ENCODE peak calls at places on chromosome 11, in ten cellular contexts. One of them, this sample, is unnamed.

GRCh38 chr11:131274233-131274632 is 96.2 kb upstream of the NTM start:
- DNase-seq in activated CD4-positive, alpha-beta T cell treated with anti-CD3 and anti-CD28 coated beads for 24 hours: no peak
- DNase-seq in spleen: no peak
- DNase-seq in NCI-H2107: no peak
- DNase-seq in iris pigment epithelial cell: no peak
- DNase-seq in AG04450: no peak
- DNase-seq in NCI-H1105 treated with DMSO at 0.1 percent for 48 hours: no peak
- DNase-seq in dorsolateral prefrontal cortex: no peak
- DNase-seq in posterior cingulate gyrus: no peak
- DNase-seq in activated T-helper 9 cell treated with anti-CD3 and anti-CD28 coated beads, Interleukin-2, amount 50 U/mL, for 16 hours: no peak
- DNase-seq in this sample: no peak

GRCh38 chr11:50037282-50037681 is 4.6 kb downstream of the OR4C45 start:
- DNase-seq in activated CD4-positive, alpha-beta T cell treated with anti-CD3 and anti-CD28 coated beads for 24 hours: no peak
- DNase-seq in spleen: no peak
- DNase-seq in NCI-H2107: no peak
- DNase-seq in iris pigment epithelial cell: peak; percentile 0
- DNase-seq in AG04450: no peak
- DNase-seq in NCI-H1105 treated with DMSO at 0.1 percent for 48 hours: peak; percentile 4
- DNase-seq in dorsolateral prefrontal cortex: no peak
- DNase-seq in posterior cingulate gyrus: no peak
- DNase-seq in activated T-helper 9 cell treated with anti-CD3 and anti-CD28 coated beads, Interleukin-2, amount 50 U/mL, for 16 hours: no peak
- DNase-seq in this sample: no peak

GRCh38 chr11:121318848-121319834 is 26.6 kb downstream of the SC5D start:
- DNase-seq in activated CD4-positive, alpha-beta T cell treated with anti-CD3 and anti-CD28 coated beads for 24 hours: no peak
- DNase-seq in spleen: no peak
- DNase-seq in NCI-H2107: no peak
- DNase-seq in iris pigment epithelial cell: peak; percentile 54
- DNase-seq in AG04450: peak; percentile 8
- DNase-seq in NCI-H1105 treated with DMSO at 0.1 percent for 48 hours: peak; percentile 88
- DNase-seq in dorsolateral prefrontal cortex: no peak
- DNase-seq in posterior cingulate gyrus: no peak
- DNase-seq in activated T-helper 9 cell treated with anti-CD3 and anti-CD28 coated beads, Interleukin-2, amount 50 U/mL, for 16 hours: no peak
- DNase-seq in this sample: no peak

GRCh38 chr11:67278939-67279588 is 10.0 kb upstream of the ANKRD13D start:
- DNase-seq in activated CD4-positive, alpha-beta T cell treated with anti-CD3 and anti-CD28 coated beads for 24 hours: no peak
- DNase-seq in spleen: peak; percentile 77
- DNase-seq in NCI-H2107: no peak
- DNase-seq in iris pigment epithelial cell: no peak
- DNase-seq in AG04450: no peak
- DNase-seq in NCI-H1105 treated with DMSO at 0.1 percent for 48 hours: no peak
- DNase-seq in dorsolateral prefrontal cortex: no peak
- DNase-seq in posterior cingulate gyrus: peak; percentile 66
- DNase-seq in activated T-helper 9 cell treated with anti-CD3 and anti-CD28 coated beads, Interleukin-2, amount 50 U/mL, for 16 hours: no peak
- DNase-seq in this sample: no peak

GRCh38 chr11:63020671-63021255 is 5.1 kb upstream of the SLC22A8 start:
- DNase-seq in activated CD4-positive, alpha-beta T cell treated with anti-CD3 and anti-CD28 coated beads for 24 hours: peak; percentile 9
- DNase-seq in spleen: no peak
- DNase-seq in NCI-H2107: no peak
- DNase-seq in iris pigment epithelial cell: no peak
- DNase-seq in AG04450: no peak
- DNase-seq in NCI-H1105 treated with DMSO at 0.1 percent for 48 hours: peak; percentile 3
- DNase-seq in dorsolateral prefrontal cortex: peak; percentile 48
- DNase-seq in posterior cingulate gyrus: peak; percentile 86
- DNase-seq in activated T-helper 9 cell treated with anti-CD3 and anti-CD28 coated beads, Interleukin-2, amount 50 U/mL, for 16 hours: no peak
- DNase-seq in this sample: no peak

GRCh38 chr11:15109602-15110001 is 5.1 kb upstream of the INSC start:
- DNase-seq in activated CD4-positive, alpha-beta T cell treated with anti-CD3 and anti-CD28 coated beads for 24 hours: no peak
- DNase-seq in spleen: no peak
- DNase-seq in NCI-H2107: no peak
- DNase-seq in iris pigment epithelial cell: no peak
- DNase-seq in AG04450: no peak
- DNase-seq in NCI-H1105 treated with DMSO at 0.1 percent for 48 hours: no peak
- DNase-seq in dorsolateral prefrontal cortex: no peak
- DNase-seq in posterior cingulate gyrus: no peak
- DNase-seq in activated T-helper 9 cell treated with anti-CD3 and anti-CD28 coated beads, Interleukin-2, amount 50 U/mL, for 16 hours: no peak
- DNase-seq in this sample: no peak

GRCh38 chr11:86999859-87000753 is 37.6 kb upstream of the TMEM135 start:
- DNase-seq in activated CD4-positive, alpha-beta T cell treated with anti-CD3 and anti-CD28 coated beads for 24 hours: no peak
- DNase-seq in spleen: no peak
- DNase-seq in NCI-H2107: no peak
- DNase-seq in iris pigment epithelial cell: peak; percentile 31
- DNase-seq in AG04450: no peak
- DNase-seq in NCI-H1105 treated with DMSO at 0.1 percent for 48 hours: no peak
- DNase-seq in dorsolateral prefrontal cortex: no peak
- DNase-seq in posterior cingulate gyrus: no peak
- DNase-seq in activated T-helper 9 cell treated with anti-CD3 and anti-CD28 coated beads, Interleukin-2, amount 50 U/mL, for 16 hours: no peak
- DNase-seq in this sample: no peak

GRCh38 chr11:65224939-65225283 is 36.9 kb upstream of the POLA2 start:
- DNase-seq in activated CD4-positive, alpha-beta T cell treated with anti-CD3 and anti-CD28 coated beads for 24 hours: no peak
- DNase-seq in spleen: no peak
- DNase-seq in NCI-H2107: no peak
- DNase-seq in iris pigment epithelial cell: peak; percentile 83
- DNase-seq in AG04450: peak; percentile 38
- DNase-seq in NCI-H1105 treated with DMSO at 0.1 percent for 48 hours: no peak
- DNase-seq in dorsolateral prefrontal cortex: no peak
- DNase-seq in posterior cingulate gyrus: no peak
- DNase-seq in activated T-helper 9 cell treated with anti-CD3 and anti-CD28 coated beads, Interleukin-2, amount 50 U/mL, for 16 hours: no peak
- DNase-seq in this sample: no peak

GRCh38 chr11:119222308-119222707 is 16.2 kb downstream of the CBL start:
- DNase-seq in activated CD4-positive, alpha-beta T cell treated with anti-CD3 and anti-CD28 coated beads for 24 hours: no peak
- DNase-seq in spleen: no peak
- DNase-seq in NCI-H2107: peak; percentile 19
- DNase-seq in iris pigment epithelial cell: peak; percentile 65
- DNase-seq in AG04450: peak; percentile 51
- DNase-seq in NCI-H1105 treated with DMSO at 0.1 percent for 48 hours: peak; percentile 90
- DNase-seq in dorsolateral prefrontal cortex: no peak
- DNase-seq in posterior cingulate gyrus: no peak
- DNase-seq in activated T-helper 9 cell treated with anti-CD3 and anti-CD28 coated beads, Interleukin-2, amount 50 U/mL, for 16 hours: no peak
- DNase-seq in this sample: peak; percentile 6

GRCh38 chr11:3939211-3939610 is 83.7 kb downstream of the STIM1 start:
- DNase-seq in activated CD4-positive, alpha-beta T cell treated with anti-CD3 and anti-CD28 coated beads for 24 hours: no peak
- DNase-seq in spleen: no peak
- DNase-seq in NCI-H2107: no peak
- DNase-seq in iris pigment epithelial cell: peak; percentile 96
- DNase-seq in AG04450: peak; percentile 84
- DNase-seq in NCI-H1105 treated with DMSO at 0.1 percent for 48 hours: no peak
- DNase-seq in dorsolateral prefrontal cortex: no peak
- DNase-seq in posterior cingulate gyrus: no peak
- DNase-seq in activated T-helper 9 cell treated with anti-CD3 and anti-CD28 coated beads, Interleukin-2, amount 50 U/mL, for 16 hours: no peak
- DNase-seq in this sample: no peak

GRCh38 chr11:62889484-62890437 is 9.1 kb downstream of the SLC3A2 start:
- DNase-seq in activated CD4-positive, alpha-beta T cell treated with anti-CD3 and anti-CD28 coated beads for 24 hours: no peak
- DNase-seq in spleen: no peak
- DNase-seq in NCI-H2107: no peak
- DNase-seq in iris pigment epithelial cell: no peak
- DNase-seq in AG04450: no peak
- DNase-seq in NCI-H1105 treated with DMSO at 0.1 percent for 48 hours: no peak
- DNase-seq in dorsolateral prefrontal cortex: no peak
- DNase-seq in posterior cingulate gyrus: no peak
- DNase-seq in activated T-helper 9 cell treated with anti-CD3 and anti-CD28 coated beads, Interleukin-2, amount 50 U/mL, for 16 hours: no peak
- DNase-seq in this sample: no peak

GRCh38 chr11:130677486-130678153 is 229.2 kb downstream of the ADAMTS15 start:
- DNase-seq in activated CD4-positive, alpha-beta T cell treated with anti-CD3 and anti-CD28 coated beads for 24 hours: no peak
- DNase-seq in spleen: no peak
- DNase-seq in NCI-H2107: no peak
- DNase-seq in iris pigment epithelial cell: peak; percentile 77
- DNase-seq in AG04450: peak; percentile 45
- DNase-seq in NCI-H1105 treated with DMSO at 0.1 percent for 48 hours: no peak
- DNase-seq in dorsolateral prefrontal cortex: no peak
- DNase-seq in posterior cingulate gyrus: no peak
- DNase-seq in activated T-helper 9 cell treated with anti-CD3 and anti-CD28 coated beads, Interleukin-2, amount 50 U/mL, for 16 hours: no peak
- DNase-seq in this sample: no peak

This sample was measured in NCI-H187 treated with DMSO at 0.1 percent for 48 hours.